ENCODE peak calls at places on chromosomes 5 and 9, in seven cellular contexts. U, Y, M, S, V, A and K are unnamed samples.

GRCh38 chr5:55154893-55155292 is 5.1 kb upstream of the GPX8 start:
- DNase-seq in U (peak; percentile 45), Y (peak; percentile 24), M (peak; percentile 73), S (no peak), V (no peak), A (peak; percentile 81), K (no peak)

GRCh38 chr5:116456036-116456435 is 118.6 kb downstream of the SEMA6A start:
- DNase-seq in U (no peak), Y (no peak), M (no peak), S (no peak), V (no peak), A (no peak), K (no peak)

GRCh38 chr9:83140061-83140460 is 77.1 kb upstream of the RASEF start:
- DNase-seq in U (no peak), Y (no peak), M (no peak), S (no peak), V (no peak), A (no peak), K (no peak)

GRCh38 chr5:72517961-72518690 is 10.9 kb upstream of the ZNF366 start:
- DNase-seq in U (peak; percentile 56), Y (no peak), M (no peak), S (no peak), V (no peak), A (no peak), K (peak; percentile 84)

GRCh38 chr9:104795082-104795481 is 31.2 kb downstream of the NIPSNAP3B start:
- DNase-seq in U (no peak), Y (no peak), M (peak; percentile 27), S (no peak), V (no peak), A (no peak), K (no peak)

GRCh38 chr9:3027260-3027659 is 183.4 kb upstream of the PUM3 start:
- DNase-seq in U (no peak), Y (no peak), M (no peak), S (no peak), V (no peak), A (no peak), K (no peak)

GRCh38 chr5:176364765-176365662 is at the start of gene ARL10:
- DNase-seq in U (peak; percentile 50), Y (peak; percentile 7), M (peak; percentile 42), S (peak; percentile 85), V (no peak), A (no peak), K (peak; percentile 67)

GRCh38 chr5:24742334-24742733 is 97.6 kb upstream of the CDH10 start:
- DNase-seq in U (no peak), Y (no peak), M (peak; percentile 0), S (no peak), V (no peak), A (peak; percentile 73), K (no peak)

GRCh38 chr5:15009420-15009819 is 137.8 kb upstream of the ANKH start:
- DNase-seq in U (peak; percentile 60), Y (peak; percentile 53), M (peak; percentile 82), S (no peak), V (no peak), A (peak; percentile 71), K (no peak)

GRCh38 chr5:66494437-66494836 is 101.8 kb upstream of the MAST4 start:
- DNase-seq in U (no peak), Y (no peak), M (no peak), S (peak; percentile 66), V (no peak), A (no peak), K (no peak)

GRCh38 chr5:126994485-126994884 is 35.9 kb downstream of the MARCHF3 start:
- DNase-seq in U (no peak), Y (no peak), M (no peak), S (no peak), V (no peak), A (no peak), K (no peak)

DNA sequence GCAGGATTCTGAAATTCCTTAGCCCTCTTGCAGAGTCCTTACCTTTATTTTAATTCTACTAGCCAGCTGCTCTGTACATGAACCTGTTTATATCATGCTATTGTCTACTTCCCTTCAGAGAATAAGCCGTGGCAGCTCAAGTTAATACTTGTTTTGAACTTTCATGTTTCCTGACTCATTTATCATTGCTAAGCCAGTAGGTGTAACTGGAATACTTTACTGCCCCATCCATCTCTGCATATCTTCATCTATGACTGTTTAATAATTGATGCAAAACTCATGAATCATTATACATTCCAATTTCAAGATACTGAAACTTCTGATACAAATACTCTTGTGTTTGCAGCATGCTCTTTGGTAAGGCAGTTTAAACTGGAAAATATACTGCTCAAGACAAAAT is 174.7 kb downstream of the PPP2R2B start:
- DNase-seq in U (no peak), Y (no peak), M (no peak), S (no peak), V (no peak), A (peak; percentile 84), K (no peak)
- H3K4me3 ChIP-seq in U (no peak overlapping the region), Y (no peak overlapping the region), M (no peak overlapping the region), S (no peak overlapping the region), V (no peak overlapping the region), A (no peak overlapping the region), K (no peak overlapping the region)

GRCh38 chr9:75023846-75024245 is 4.2 kb downstream of the CARNMT1 start:
- DNase-seq in U (no peak), Y (no peak), M (no peak), S (no peak), V (no peak), A (no peak), K (no peak)
- H3K4me3 ChIP-seq in U (no peak overlapping the region), Y (no peak overlapping the region), M (no peak overlapping the region), S (no peak overlapping the region), V (no peak overlapping the region), A (no peak overlapping the region), K (no peak overlapping the region)

GRCh38 chr5:132425009-132425937 is 55.8 kb downstream of the SLC22A5 start:
- DNase-seq in U (peak; percentile 91), Y (peak; percentile 71), M (peak; percentile 54), S (peak; percentile 34), V (no peak), A (peak; percentile 92), K (no peak)

GRCh38 chr5:132425975-132426524 is 56.5 kb downstream of the SLC22A5 start:
- DNase-seq in U (no peak), Y (no peak), M (no peak), S (no peak), V (no peak), A (no peak), K (no peak)

GRCh38 chr5:132427285-132428146 is 58.0 kb downstream of the SLC22A5 start:
- DNase-seq in U (no peak), Y (no peak), M (no peak), S (peak; percentile 44), V (no peak), A (no peak), K (peak; percentile 73)

GRCh38 chr5:132428147-132428482 is 58.6 kb downstream of the SLC22A5 start:
- DNase-seq in U (no peak), Y (no peak), M (no peak), S (no peak), V (no peak), A (no peak), K (no peak)

DNA sequence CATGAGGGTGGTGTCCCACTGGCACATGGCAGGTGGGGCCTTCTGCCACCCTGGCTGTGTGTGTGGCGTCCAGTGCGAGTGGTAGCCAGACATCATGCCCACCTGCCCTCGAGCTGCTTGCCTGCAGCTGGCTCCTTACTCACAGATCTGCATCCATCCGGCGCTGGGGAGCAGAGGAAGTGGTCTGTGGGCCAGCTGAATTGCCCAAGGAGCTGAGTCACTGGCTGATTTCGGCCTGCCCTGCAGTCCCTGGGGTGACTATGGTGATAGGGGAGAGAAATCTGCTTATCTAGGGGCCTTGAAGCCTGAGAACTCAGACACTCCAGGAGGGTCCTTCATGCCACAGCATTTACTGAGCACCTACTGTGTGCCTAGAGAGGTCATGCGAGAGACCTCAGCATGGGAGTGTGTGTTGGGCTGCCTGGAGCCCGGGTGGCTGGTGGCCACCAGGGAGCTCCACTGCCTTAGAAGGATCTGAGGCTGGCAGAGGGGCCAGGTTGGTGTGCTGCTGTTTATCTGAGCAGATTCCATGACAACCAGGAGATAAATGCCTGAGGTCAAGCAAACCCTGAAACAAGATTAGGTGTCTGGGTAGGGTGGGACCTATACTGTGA is 57.1 kb downstream of the SLC22A5 start:
- DNase-seq in U (peak; percentile 95), Y (peak; percentile 87), M (peak; percentile 91), S (peak; percentile 85), V (peak; percentile 81), A (peak; percentile 94), K (peak; percentile 93)
- H3K4me3 ChIP-seq in U (no peak overlapping the region), Y (no peak overlapping the region), M (no peak overlapping the region), S (no peak overlapping the region), V (no peak overlapping the region), A (peak overlapping the region; percentile 10), K (no peak overlapping the region)

GRCh38 chr9:92964607-92964975 is 17.3 kb downstream of the FGD3 start:
- DNase-seq in U (no peak), Y (no peak), M (no peak), S (no peak), V (no peak), A (no peak), K (no peak)
- H3K4me3 ChIP-seq in U (no peak overlapping the region), Y (no peak overlapping the region), M (no peak overlapping the region), S (no peak overlapping the region), V (no peak overlapping the region), A (no peak overlapping the region), K (no peak overlapping the region)

GRCh38 chr9:95495529-95495928 is 21.2 kb downstream of the PTCH1 start:
- DNase-seq in U (no peak), Y (no peak), M (no peak), S (no peak), V (no peak), A (no peak), K (no peak)

GRCh38 chr9:95494022-95494415 is 22.8 kb downstream of the PTCH1 start:
- DNase-seq in U (no peak), Y (no peak), M (no peak), S (no peak), V (no peak), A (no peak), K (no peak)

GRCh38 chr9:95495988-95496387 is 20.8 kb downstream of the PTCH1 start:
- DNase-seq in U (no peak), Y (no peak), M (no peak), S (no peak), V (no peak), A (no peak), K (no peak)

GRCh38 chr9:95491543-95492330 is 25.0 kb downstream of the PTCH1 start:
- DNase-seq in U (no peak), Y (no peak), M (no peak), S (no peak), V (no peak), A (no peak), K (no peak)

DNA sequence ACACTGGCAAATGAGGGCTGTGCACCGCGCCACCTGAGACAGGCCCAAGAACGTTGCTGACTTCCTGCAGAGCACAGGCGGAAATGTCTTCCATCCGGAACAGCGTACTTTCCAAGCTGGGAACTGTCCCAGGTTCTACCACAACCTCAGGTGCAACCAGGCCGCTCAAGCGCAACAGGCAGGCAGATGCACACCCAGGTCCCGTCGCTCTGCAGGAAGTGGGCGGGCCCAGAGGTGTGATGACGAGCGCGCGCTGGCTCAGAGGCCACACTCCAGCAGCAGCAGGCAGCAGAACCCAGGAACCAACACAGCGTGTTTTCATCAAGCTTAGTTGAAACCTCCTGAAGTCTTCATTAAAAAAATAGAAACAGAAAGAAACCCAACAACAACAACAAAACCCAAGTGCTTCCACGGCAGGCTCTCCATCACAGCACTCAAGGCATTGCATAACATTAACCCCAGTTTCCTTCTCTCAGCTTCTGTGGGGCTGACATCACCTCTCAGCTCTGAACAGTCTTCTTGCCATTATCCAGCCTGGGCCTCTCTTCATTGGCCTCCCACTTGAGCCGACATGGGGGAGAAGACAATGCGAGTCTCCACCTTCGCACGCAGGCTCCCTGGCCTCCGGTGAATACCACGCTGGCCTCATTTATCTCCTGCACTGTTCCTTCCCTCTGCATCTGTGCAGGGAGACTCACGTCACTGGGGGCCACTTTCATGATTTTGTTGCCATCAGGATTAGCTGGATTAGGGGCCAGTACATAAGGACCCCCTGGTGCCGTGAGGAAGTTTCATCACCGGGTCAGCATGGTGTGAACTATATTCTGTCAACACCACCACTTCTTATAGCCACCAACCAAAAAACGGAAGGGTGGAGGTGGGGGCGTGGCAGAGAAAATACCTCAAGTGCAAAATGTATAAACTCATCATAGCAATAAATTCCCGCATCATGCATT is 22.1 kb downstream of the PTCH1 start:
- DNase-seq in U (no peak), Y (peak; percentile 7), M (no peak), S (peak; percentile 52), V (no peak), A (peak; percentile 64), K (no peak)
- H3K4me3 ChIP-seq in U (no peak overlapping the region), Y (no peak overlapping the region), M (no peak overlapping the region), S (no peak overlapping the region), V (no peak overlapping the region), A (peak overlapping the region; percentile 55), K (no peak overlapping the region)